ENCODE peak calls at places on chromosomes 3 and 15, in nine cellular contexts. L, Z, U, F, J, K, G, D and V are unnamed samples.

GRCh38 chr3:110180733-110181132 is 843.4 kb upstream of the DPPA4 start:
- DNase-seq in U (no peak), K (no peak), L (no peak), Z (no peak), G (peak), F (no peak), J (peak), D (no peak), V (no peak)

GRCh38 chr15:29379647-29380046 is 110.0 kb upstream of the NSMCE3 start:
- DNase-seq in D (no peak), K (no peak), J (no peak), U (no peak), L (no peak), Z (no peak), F (no peak), G (no peak), V (peak)

GRCh38 chr3:62184559-62184958 is 188.8 kb downstream of the FEZF2 start:
- DNase-seq in D (no peak), K (no peak), J (peak), F (peak), L (no peak), Z (peak), U (no peak), G (peak), V (no peak)

GRCh38 chr15:98896802-98897732 is 110.5 kb downstream of the PGPEP1L start:
- DNase-seq in J (peak), F (peak), U (peak), Z (peak), G (peak), K (peak), L (no peak), D (no peak), V (no peak)

GRCh38 chr3:123423026-123423425 is 25.9 kb downstream of the ADCY5 start:
- DNase-seq in D (no peak), Z (no peak), G (no peak), J (no peak), K (peak), U (no peak), F (no peak), L (peak), V (no peak)

GRCh38 chr3:13018039-13018431 is 55.2 kb downstream of the IQSEC1 start:
- DNase-seq in K (no peak), F (no peak), L (no peak), G (no peak), D (no peak), Z (no peak), U (no peak), J (peak), V (peak)

GRCh38 chr3:133106169-133106568 is 68.0 kb downstream of the TMEM108 start:
- DNase-seq in K (no peak), U (no peak), G (no peak), L (no peak), F (no peak), D (no peak), Z (no peak), J (no peak), V (no peak)

GRCh38 chr15:34366271-34367043 is 539 bp downstream of the LPCAT4 start:
- DNase-seq in U (peak), Z (peak), K (peak), L (peak), F (peak), G (peak), J (peak), D (peak), V (peak)

GRCh38 chr3:63364495-63364894 is 86.4 kb downstream of the SYNPR start:
- DNase-seq in K (peak), F (peak), J (peak), L (no peak), U (no peak), D (no peak), G (peak), Z (peak), V (no peak)

GRCh38 chr3:106103383-106103782 is 234.6 kb upstream of the CBLB start:
- DNase-seq in Z (no peak), K (no peak), L (no peak), G (no peak), J (no peak), F (no peak), D (no peak), U (no peak), V (no peak)

GRCh38 chr3:141454906-141455602 is 31.8 kb upstream of the RASA2 start:
- DNase-seq in L (no peak), D (no peak), J (peak), U (no peak), Z (peak), F (peak), G (peak), K (no peak), V (no peak)

GRCh38 chr3:30689202-30689641 is 82.8 kb downstream of the TGFBR2 start:
- DNase-seq in U (no peak), D (no peak), K (peak), Z (peak), L (peak), F (peak), J (peak), G (peak), V (no peak)

GRCh38 chr15:92306662-92307061 is 87.0 kb upstream of the ST8SIA2 start:
- DNase-seq in Z (no peak), F (peak), U (no peak), L (no peak), D (no peak), K (no peak), G (no peak), J (no peak), V (peak)

GRCh38 chr3:111831840-111832239 is 27.2 kb upstream of the PHLDB2 start:
- DNase-seq in L (no peak), U (no peak), D (no peak), Z (no peak), F (no peak), G (no peak), J (no peak), K (no peak), V (no peak)

GRCh38 chr3:16247282-16248058 is 17.3 kb downstream of the DPH3 start:
- DNase-seq in F (peak), L (peak), U (peak), D (peak), G (peak), Z (peak), J (peak), K (peak), V (peak)

GRCh38 chr15:67307156-67307555 is 52.6 kb downstream of the IQCH start:
- DNase-seq in D (no peak), K (no peak), F (no peak), J (peak), Z (no peak), G (peak), U (no peak), L (no peak), V (no peak)

GRCh38 chr15:69562097-69562496 is 109.5 kb downstream of the RPLP1 start:
- DNase-seq in F (no peak), U (no peak), L (peak), Z (no peak), J (no peak), K (no peak), D (no peak), G (no peak), V (no peak)

GRCh38 chr3:152148579-152148978 is 120.2 kb upstream of the MBNL1 start:
- DNase-seq in K (no peak), J (no peak), D (no peak), U (no peak), F (no peak), Z (no peak), L (no peak), G (no peak), V (no peak)

GRCh38 chr3:13025778-13026518 is 47.3 kb downstream of the IQSEC1 start:
- DNase-seq in L (no peak), F (no peak), J (no peak), G (no peak), Z (no peak), U (no peak), K (no peak), D (no peak), V (no peak)

GRCh38 chr3:30747771-30748281 is 141.4 kb downstream of the TGFBR2 start:
- DNase-seq in Z (peak), L (no peak), K (no peak), F (peak), G (peak), D (no peak), J (peak), U (no peak), V (no peak)

GRCh38 chr15:100729461-100729860 is 127.1 kb downstream of the ASB7 start:
- DNase-seq in D (no peak), Z (no peak), G (no peak), U (no peak), L (no peak), J (no peak), K (no peak), F (no peak), V (no peak)

GRCh38 chr3:13894096-13894811 is 14.4 kb upstream of the WNT7A start:
- DNase-seq in Z (no peak), G (no peak), U (peak), L (no peak), D (no peak), J (no peak), K (no peak), F (no peak), V (no peak)

GRCh38 chr3:24359645-24360462 is 134.8 kb downstream of the THRB start:
- DNase-seq in K (no peak), F (no peak), G (no peak), U (no peak), Z (no peak), L (no peak), J (no peak), D (no peak), V (no peak)

GRCh38 chr15:51172190-51172589 is 77.5 kb upstream of the TNFAIP8L3 start:
- DNase-seq in G (peak), D (no peak), Z (no peak), L (no peak), J (peak), F (no peak), K (no peak), U (no peak), V (no peak)

GRCh38 chr3:141753399-141753798 is 9.8 kb upstream of the GRK7 start:
- DNase-seq in G (no peak), F (no peak), D (no peak), Z (no peak), K (no peak), U (no peak), L (no peak), J (no peak), V (peak)

GRCh38 chr3:101261506-101261905 is 58.9 kb downstream of the IMPG2 start:
- DNase-seq in G (peak), J (peak), K (no peak), Z (no peak), D (no peak), F (no peak), L (no peak), U (no peak), V (no peak)

GRCh38 chr3:192812736-192813383 is 85.5 kb upstream of the FGF12 start:
- DNase-seq in G (peak), U (no peak), K (peak), F (peak), Z (peak), J (peak), D (no peak), L (peak), V (no peak)

GRCh38 chr15:90286678-90287077 is 21.2 kb downstream of the NGRN start:
- DNase-seq in G (peak), F (peak), U (no peak), J (peak), Z (peak), K (no peak), D (no peak), L (no peak), V (no peak)

GRCh38 chr3:196321162-196321561 is 3.1 kb upstream of the DYNLT2B start:
- DNase-seq in F (no peak), G (no peak), J (no peak), D (no peak), K (no peak), Z (no peak), U (no peak), L (no peak), V (no peak)

GRCh38 chr3:196320110-196320509 is 2.1 kb upstream of the DYNLT2B start:
- DNase-seq in J (no peak), U (no peak), F (no peak), Z (peak), L (no peak), G (no peak), K (no peak), D (no peak), V (no peak)

GRCh38 chr3:196323016-196323415 is 5.0 kb upstream of the DYNLT2B start:
- DNase-seq in D (no peak), L (no peak), K (no peak), F (no peak), G (no peak), U (no peak), J (no peak), Z (no peak), V (no peak)

GRCh38 chr3:196326936-196327335 is 8.9 kb upstream of the DYNLT2B start:
- DNase-seq in K (no peak), U (no peak), F (no peak), J (no peak), D (no peak), Z (no peak), L (no peak), G (no peak), V (no peak)

DNA sequence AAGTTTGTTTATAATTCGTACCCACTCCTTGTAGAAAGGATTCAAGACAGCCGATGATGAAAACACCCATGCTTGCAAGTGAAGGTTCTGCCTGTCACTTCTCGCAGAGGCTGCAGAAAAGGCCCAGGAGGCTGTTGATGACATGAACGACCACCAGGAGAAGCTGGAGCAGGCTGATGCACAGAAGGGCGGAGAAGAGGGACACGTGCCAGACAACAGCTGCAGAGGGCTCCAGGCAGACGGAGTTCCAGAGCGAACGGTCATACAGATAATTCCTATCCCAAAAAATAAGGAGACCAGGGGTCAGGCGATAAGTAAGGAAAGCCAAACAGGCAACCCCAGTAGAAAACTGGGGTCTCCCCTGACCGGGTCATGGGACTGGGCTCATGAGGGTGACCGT is 5.7 kb upstream of the DYNLT2B start:
- DNase-seq in Z (no peak), G (peak), D (no peak), L (no peak), F (peak), K (no peak), J (peak), U (peak), V (peak)
- TF ChIP-seq CTCF in Z (no peak), G (peak), D (peak), L (no peak), F (peak), K (no peak), J (peak), U (no peak), V (peak)

DNA sequence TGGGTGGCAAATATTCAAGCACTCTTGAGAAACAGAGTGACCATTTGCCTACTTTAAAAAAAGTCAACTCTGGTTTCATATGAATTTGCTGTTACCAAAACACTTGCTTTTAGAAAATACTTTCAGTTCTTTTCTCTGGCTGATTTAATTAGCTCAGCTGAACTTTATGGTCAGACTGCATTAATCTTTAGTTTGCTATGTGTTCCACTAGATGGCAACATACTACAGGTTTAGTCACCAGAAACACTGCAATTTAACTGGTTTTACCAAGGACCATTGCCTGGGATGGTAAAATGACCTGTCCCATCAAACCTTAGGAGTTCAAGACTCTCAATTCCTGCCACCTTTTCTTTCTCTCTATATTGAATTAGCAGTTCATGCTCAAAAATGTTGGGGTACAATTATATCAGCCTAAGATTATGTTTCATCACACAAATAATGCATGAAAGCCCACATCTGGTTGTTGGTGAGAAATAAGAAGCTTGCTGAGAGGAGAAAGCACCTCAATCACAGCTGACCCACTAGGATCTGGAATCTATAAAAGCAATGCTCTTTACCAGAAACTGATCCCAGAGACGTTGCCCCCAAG is 14.2 kb downstream of the EIF4E3 start:
- DNase-seq in G (peak), K (no peak), U (no peak), Z (peak), J (peak), F (peak), D (no peak), L (no peak), V (no peak)
- TF ChIP-seq CTCF in G (peak), K (peak), U (peak), Z (peak), J (peak), F (peak), D (peak), L (peak), V (peak)

DNA sequence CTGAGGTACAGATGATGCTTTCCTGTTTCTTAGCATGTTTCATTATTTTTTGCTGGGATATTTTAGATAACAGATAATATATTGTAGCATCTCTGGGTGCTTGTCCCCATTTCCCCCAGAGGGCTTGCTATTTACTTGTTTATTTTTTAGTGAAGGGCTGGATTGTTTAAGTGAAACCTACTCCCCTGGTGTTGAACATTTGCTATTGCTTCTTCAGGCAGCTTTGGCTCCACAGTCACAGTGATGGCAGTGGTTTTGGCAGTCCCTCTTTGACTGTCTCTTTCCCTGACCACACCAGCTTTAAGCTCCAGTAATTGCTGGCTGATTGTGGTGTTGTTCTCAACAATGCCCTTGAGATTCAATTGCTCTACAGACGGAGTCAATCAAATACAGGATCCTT is 128.9 kb downstream of the KLF13 start:
- DNase-seq in U (no peak), D (no peak), G (no peak), J (no peak), L (no peak), F (no peak), Z (no peak), K (no peak), V (no peak)
- TF ChIP-seq CTCF in U (peak), D (peak), G (peak), J (no peak), L (no peak), F (no peak), Z (no peak), K (no peak), V (no peak)

GRCh38 chr3:9056581-9056980 is 93.3 kb upstream of the RAD18 start:
- DNase-seq in G (no peak), J (no peak), U (no peak), K (no peak), D (no peak), Z (no peak), L (no peak), F (no peak), V (no peak)
- TF ChIP-seq CTCF in G (no peak), J (no peak), U (no peak), K (no peak), D (no peak), Z (no peak), L (no peak), F (no peak), V (no peak)

DNA sequence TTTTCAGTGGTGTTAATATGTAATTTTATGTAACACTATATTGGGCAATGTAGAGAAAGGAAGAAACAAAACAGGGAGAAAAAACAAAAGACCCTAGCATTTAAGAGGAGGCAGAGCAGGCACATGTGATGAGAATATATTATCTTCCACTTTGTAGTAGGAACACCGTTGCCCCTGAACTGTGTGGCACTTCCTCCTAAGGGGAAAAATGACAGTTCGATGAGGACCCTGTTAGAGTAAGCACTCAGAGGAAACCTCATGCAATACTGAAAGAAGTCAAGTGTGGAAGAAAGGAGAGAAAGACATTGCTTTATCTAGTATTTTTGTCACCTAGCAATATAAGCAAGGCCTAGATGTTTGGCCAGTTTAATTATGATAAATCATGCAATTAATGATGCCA is 32.2 kb downstream of the ARPP21 start:
- DNase-seq in D (no peak), K (no peak), G (no peak), J (no peak), L (no peak), Z (no peak), F (no peak), U (no peak), V (no peak)
- TF ChIP-seq CTCF in D (no peak), K (no peak), G (no peak), J (no peak), L (no peak), Z (no peak), F (no peak), U (no peak), V (no peak)

GRCh38 chr3:40782086-40782721 is 257.4 kb downstream of the ZNF621 start:
- DNase-seq in K (no peak), D (no peak), F (peak), G (peak), Z (no peak), J (peak), U (peak), L (no peak), V (no peak)
- TF ChIP-seq CTCF in K (no peak), D (peak), F (peak), G (peak), Z (no peak), J (peak), U (no peak), L (no peak), V (no peak)

GRCh38 chr3:47780727-47781325 is 867 bp downstream of the SMARCC1 start:
- DNase-seq in D (no peak), J (peak), U (no peak), L (no peak), Z (no peak), G (peak), F (peak), K (no peak), V (no peak)

GRCh38 chr3:47783673-47784072 is 2.0 kb upstream of the SMARCC1 start:
- DNase-seq in D (no peak), J (no peak), G (no peak), K (no peak), L (no peak), U (no peak), Z (no peak), F (no peak), V (no peak)

GRCh38 chr3:47781326-47781684 is 388 bp downstream of the SMARCC1 start:
- DNase-seq in G (peak), F (peak), Z (peak), U (peak), K (peak), D (peak), J (peak), L (peak), V (peak)

GRCh38 chr3:47782538-47783308 is 1.0 kb upstream of the SMARCC1 start:
- DNase-seq in L (peak), U (no peak), K (no peak), J (no peak), D (no peak), G (no peak), Z (no peak), F (no peak), V (no peak)

DNA sequence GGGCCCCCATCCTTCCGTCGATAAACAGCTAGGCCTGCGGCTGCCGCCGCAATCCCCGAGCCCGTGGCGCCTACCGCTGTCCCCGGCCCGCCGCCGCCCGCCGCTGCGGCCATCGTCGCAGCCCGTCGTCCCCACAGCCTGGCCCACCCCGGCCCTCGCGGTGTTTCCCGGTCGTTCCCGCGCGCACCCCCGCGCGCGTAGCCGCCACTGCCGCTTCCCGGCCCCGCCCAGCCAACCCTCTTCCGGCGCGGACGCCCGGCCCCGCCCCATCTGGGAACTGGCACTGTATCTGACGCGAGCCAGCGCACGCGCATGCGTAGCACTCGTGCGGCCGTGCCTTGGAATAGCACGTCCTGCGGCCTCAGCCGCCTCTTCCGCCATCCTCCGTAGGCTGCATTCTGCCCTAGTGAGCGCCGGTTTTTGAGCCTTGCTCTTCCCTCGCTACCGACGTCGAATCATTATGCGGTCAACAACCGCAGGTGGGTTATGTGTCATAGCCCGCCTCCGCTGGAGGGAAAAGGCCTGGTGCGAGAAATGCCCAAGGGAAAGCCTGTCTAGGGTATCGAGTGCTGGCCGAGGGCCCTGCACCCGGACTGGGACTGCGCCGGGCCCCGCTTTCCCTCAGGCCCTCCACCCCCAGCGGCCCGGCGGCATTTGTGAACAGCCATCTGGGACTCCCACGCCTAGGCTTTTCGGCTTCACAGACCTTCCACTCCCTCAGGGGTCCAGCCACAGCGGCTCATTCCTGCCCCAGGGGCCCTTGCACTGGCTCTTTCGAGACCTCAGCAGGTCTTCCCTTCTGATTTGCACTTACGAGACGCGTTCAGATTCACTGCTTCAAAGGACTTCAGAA is at the start of gene SMARCC1:
- DNase-seq in L (peak), G (peak), U (peak), Z (peak), D (peak), J (peak), F (peak), K (peak), V (peak)
- TF ChIP-seq CTCF in L (no peak), G (no peak), U (no peak), Z (peak), D (no peak), J (no peak), F (no peak), K (no peak), V (no peak)